ENCODE peak calls at places on chromosomes 12 and 14, in five cellular contexts. H is adrenal gland, M is tibial nerve, L is iPS-NIHi11, T is RCC 7860. Q is an unnamed sample.

GRCh38 chr14:97747282-97747681 is 950.1 kb downstream of the VRK1 start:
- DNase-seq in T (no peak), M (no peak), H (no peak), L (no peak), Q (no peak)

GRCh38 chr14:87491816-87492215 is 501.2 kb downstream of the GALC start:
- DNase-seq in T (no peak), M (no peak), H (no peak), L (no peak), Q (no peak)

GRCh38 chr12:52521581-52522266 is 1.5 kb upstream of the KRT5 start:
- DNase-seq in T (peak; percentile 23), L (no peak), M (no peak), H (no peak), Q (no peak)

GRCh38 chr12:510071-510825 is 50.5 kb downstream of the B4GALNT3 start:
- DNase-seq in L (peak; percentile 73), M (no peak), T (no peak), H (no peak), Q (no peak)

GRCh38 chr12:78271546-78271945 is 440.9 kb downstream of the NAV3 start:
- DNase-seq in L (no peak), H (no peak), T (no peak), M (no peak), Q (no peak)

GRCh38 chr14:91284791-91285548 is 40.5 kb upstream of the GPR68 start:
- DNase-seq in T (no peak), L (no peak), M (no peak), H (no peak), Q (peak; percentile 35)

GRCh38 chr12:82730832-82731497 is 44.3 kb downstream of the TMTC2 start:
- DNase-seq in L (no peak), M (no peak), H (no peak), T (no peak), Q (no peak)

GRCh38 chr14:101000711-101001110 is 97.2 kb upstream of the RTL1 start:
- DNase-seq in L (no peak), T (no peak), H (no peak), M (no peak), Q (no peak)

GRCh38 chr14:72731252-72732020 is 162.5 kb downstream of the DPF3 start:
- DNase-seq in M (no peak), T (no peak), L (no peak), H (no peak), Q (no peak)

GRCh38 chr12:112549031-112549430 is 130.3 kb downstream of the PTPN11 start:
- DNase-seq in T (no peak), L (no peak), H (no peak), M (no peak), Q (no peak)

GRCh38 chr12:3838065-3838464 is 35.1 kb downstream of the PARP11 start:
- DNase-seq in T (no peak), H (no peak), M (no peak), L (no peak), Q (no peak)

GRCh38 chr14:39847191-39847590 is 415.0 kb upstream of the FBXO33 start:
- DNase-seq in H (no peak), M (no peak), T (no peak), L (no peak), Q (no peak)

GRCh38 chr14:61260939-61261776 is 20.0 kb downstream of the TMEM30B start:
- DNase-seq in H (no peak), M (no peak), L (no peak), T (no peak), Q (no peak)

GRCh38 chr12:30888241-30888640 is 38.3 kb upstream of the TSPAN11 start:
- DNase-seq in L (no peak), M (no peak), H (no peak), T (no peak), Q (no peak)

GRCh38 chr12:78185109-78185508 is 354.4 kb downstream of the NAV3 start:
- DNase-seq in T (peak; percentile 65), H (no peak), L (no peak), M (no peak), Q (no peak)

GRCh38 chr12:113909776-113910420 is 56.2 kb downstream of the RBM19 start:
- DNase-seq in M (no peak), L (no peak), H (no peak), T (no peak), Q (no peak)

GRCh38 chr14:38208825-38209562 is 1.3 kb downstream of the SSTR1 start:
- DNase-seq in M (no peak), H (no peak), T (no peak), L (peak; percentile 62), Q (peak; percentile 13)

GRCh38 chr12:67690656-67691055 is 42.1 kb downstream of the DYRK2 start:
- DNase-seq in T (no peak), H (no peak), M (no peak), L (no peak), Q (no peak)

GRCh38 chr12:101759396-101760047 is 20.3 kb upstream of the SYCP3 start:
- DNase-seq in T (peak; percentile 13), H (peak; percentile 31), M (no peak), L (peak; percentile 43), Q (peak; percentile 53)

GRCh38 chr14:72129283-72129682 is 197.1 kb downstream of the RGS6 start:
- DNase-seq in H (no peak), T (no peak), L (no peak), M (no peak), Q (no peak)

GRCh38 chr12:52363111-52363679 is 4.1 kb downstream of the KRT85 start:
- DNase-seq in T (no peak), L (no peak), H (no peak), M (no peak), Q (no peak)

GRCh38 chr12:68641138-68641537 is 30.4 kb downstream of the RAP1B start:
- DNase-seq in M (no peak), L (no peak), T (no peak), H (peak; percentile 28), Q (peak; percentile 32)

GRCh38 chr12:16021666-16022065 is 110.5 kb downstream of the DERA start:
- DNase-seq in L (no peak), M (no peak), H (no peak), T (no peak), Q (no peak)

GRCh38 chr12:75658826-75659823 is 147.7 kb upstream of the KRR1 start:
- DNase-seq in H (no peak), M (no peak), L (no peak), T (peak; percentile 65), Q (no peak)

GRCh38 chr12:14410841-14411569 is 45.5 kb downstream of the ATF7IP start:
- DNase-seq in M (no peak), H (no peak), L (no peak), T (no peak), Q (no peak)

GRCh38 chr12:30942936-30943335 is 16.4 kb downstream of the TSPAN11 start:
- DNase-seq in L (no peak), H (no peak), T (no peak), M (no peak), Q (no peak)

GRCh38 chr14:67487937-67488893 is at the start of gene TMEM229B:
- DNase-seq in H (peak; percentile 55), M (no peak), T (no peak), L (no peak), Q (peak; percentile 92)

GRCh38 chr12:93080994-93081809 is 152.1 kb upstream of the EEA1 start:
- DNase-seq in H (no peak), T (no peak), M (no peak), L (peak; percentile 58), Q (no peak)

GRCh38 chr12:32087301-32087700 is 19.3 kb upstream of the BICD1 start:
- DNase-seq in L (no peak), T (no peak), H (no peak), M (no peak), Q (no peak)

GRCh38 chr14:59067135-59067894 is 121.2 kb upstream of the DAAM1 start:
- DNase-seq in L (no peak), H (no peak), T (no peak), M (no peak), Q (no peak)

GRCh38 chr12:106285993-106286392 is 16.5 kb upstream of the TCP11L2 start:
- DNase-seq in T (no peak), L (no peak), M (no peak), H (no peak), Q (peak; percentile 41)

GRCh38 chr14:95683793-95684192 is 2.4 kb upstream of the TCL1B start:
- DNase-seq in L (peak; percentile 66), H (peak; percentile 52), M (no peak), T (no peak), Q (peak; percentile 71)